ENCODE peak calls at places on chromosomes 7 and 10, in nine cellular contexts. Y is GF-D8, B is NCI-H345, C is mesendoderm, W is posterior cingulate gyrus, R is EH, P is iPS-NIHi11, N is RPMI7951, Q is H54. A is an unnamed sample.

GRCh38 chr10:110398419-110399162 is 93.9 kb upstream of the SMNDC1 start:
- DNase-seq in Y (no peak), B (no peak), C (peak), W (no peak), R (peak), P (peak), N (peak), Q (peak), A (no peak)

GRCh38 chr7:2029211-2029905 is 203.4 kb downstream of the MAD1L1 start:
- DNase-seq in Y (no peak), B (no peak), C (no peak), W (no peak), R (no peak), P (no peak), N (no peak), Q (no peak), A (no peak)

GRCh38 chr10:119042169-119042568 is 12.7 kb downstream of the NANOS1 start:
- DNase-seq in Y (no peak), B (no peak), C (no peak), W (no peak), R (no peak), P (no peak), N (no peak), Q (no peak), A (no peak)

GRCh38 chr7:79619216-79619615 is 165.7 kb upstream of the MAGI2 start:
- DNase-seq in Y (no peak), B (no peak), C (no peak), W (no peak), R (no peak), P (no peak), N (no peak), Q (no peak), A (no peak)

GRCh38 chr10:110407301-110408170 is 90.2 kb upstream of the DUSP5 start:
- DNase-seq in Y (no peak), B (peak), C (peak), W (no peak), R (peak), P (no peak), N (peak), Q (no peak), A (no peak)

GRCh38 chr10:44386546-44387052 is 1.7 kb upstream of the CXCL12 start:
- DNase-seq in Y (no peak), B (no peak), C (peak), W (peak), R (peak), P (peak), N (peak), Q (peak), A (no peak)

GRCh38 chr10:32459072-32459703 is 13.2 kb downstream of the CCDC7 start:
- DNase-seq in Y (no peak), B (no peak), C (no peak), W (no peak), R (no peak), P (no peak), N (no peak), Q (no peak), A (no peak)

GRCh38 chr10:1595242-1595600 is 142.1 kb downstream of the ADARB2 start:
- DNase-seq in Y (no peak), B (no peak), C (no peak), W (no peak), R (no peak), P (no peak), N (no peak), Q (no peak), A (no peak)

GRCh38 chr10:97128851-97129186 is 56.9 kb downstream of the SLIT1 start:
- DNase-seq in Y (no peak), B (no peak), C (no peak), W (no peak), R (no peak), P (no peak), N (no peak), Q (no peak), A (no peak)

GRCh38 chr7:24475573-24475972 is 97.7 kb upstream of the PALS2 start:
- DNase-seq in Y (no peak), B (no peak), C (no peak), W (no peak), R (no peak), P (no peak), N (no peak), Q (no peak), A (no peak)

A was measured in nucleus accumbens.